ENCODE peak calls at places on chromosome 1, in ten cellular contexts. O is effector memory CD4-positive, alpha-beta T cell; C is fibroblast of the aortic adventitia; G is mesothelial cell of epicardium; F is NCI-H1092; Y is KBM-7; V is ACHN; R is B cell; W is activated T-helper 2 cell treated with anti-CD3 and anti-CD28 coated beads, Interferon-gamma antibody, Interleukin-2, Interleukin-4, amounts not matched to agents 10 μg/mL and 5 μg/mL and 100 μg/mL, durations not matched to agents 14 hours and 24 hours and 36 hours; K is AG20443. U is an unnamed sample.

GRCh38 chr1:30185313-30185712 is 538.1 kb downstream of the MATN1 start:
- DNase-seq in Y (no peak), O (no peak), G (no peak), K (no peak), F (no peak), R (no peak), V (no peak), W (no peak), C (no peak), U (no peak)

GRCh38 chr1:179820216-179820970 is 57.2 kb downstream of the TOR1AIP2 start:
- DNase-seq in R (no peak), V (no peak), F (no peak), G (no peak), W (no peak), C (no peak), O (no peak), K (peak; percentile 5), Y (peak; percentile 43), U (no peak)

GRCh38 chr1:24540051-24540905 is 15.6 kb upstream of the NCMAP start:
- DNase-seq in R (no peak), C (no peak), K (no peak), F (no peak), Y (no peak), O (no peak), V (no peak), W (no peak), G (no peak), U (no peak)

GRCh38 chr1:18954270-18955071 is 2.0 kb downstream of the IFFO2 start:
- DNase-seq in O (no peak), C (peak; percentile 26), K (no peak), R (no peak), V (no peak), G (no peak), F (no peak), W (no peak), Y (no peak), U (no peak)

GRCh38 chr1:175072131-175072941 is 4.7 kb downstream of the TNN start:
- DNase-seq in G (no peak), K (peak; percentile 58), Y (peak; percentile 74), O (no peak), R (no peak), V (no peak), C (peak; percentile 49), W (no peak), F (peak; percentile 13), U (no peak)

GRCh38 chr1:108699375-108700332 is 7.5 kb downstream of the PRPF38B start:
- DNase-seq in Y (no peak), K (no peak), F (no peak), G (no peak), C (no peak), V (no peak), W (no peak), O (no peak), R (no peak), U (no peak)

GRCh38 chr1:5898266-5898665 is 94.0 kb downstream of the NPHP4 start:
- DNase-seq in O (no peak), F (no peak), G (no peak), R (no peak), C (no peak), Y (no peak), V (no peak), W (no peak), K (no peak), U (no peak)

GRCh38 chr1:22673486-22674409 is 20.7 kb downstream of the C1QB start:
- DNase-seq in V (peak; percentile 57), W (no peak), K (peak; percentile 75), F (peak; percentile 38), R (no peak), G (peak; percentile 73), C (peak; percentile 80), Y (peak; percentile 43), O (no peak), U (peak; percentile 88)

GRCh38 chr1:81717230-81717629 is 83.5 kb upstream of the ADGRL2 start:
- DNase-seq in O (no peak), V (no peak), G (no peak), Y (no peak), C (no peak), K (no peak), W (no peak), F (no peak), R (no peak), U (no peak)

U was measured in neuronal stem cell.